ENCODE peak calls at places on chromosomes 7 and 10, in nine cellular contexts. L is cardiac fibroblast; O is NCI-H82; B is HFF-Myc; J is activated T-cell treated with anti-CD3 and anti-CD28 coated beads for 48 hours; I is activated CD4-positive, CD25-positive, alpha-beta regulatory T cell; G is PC-3; M is GF-D8; T is IMR-90. P is an unnamed sample.
A peak's percentile ranks its signal among the peaks of the same experiment; 100 is the strongest.

GRCh38 chr7:140640060-140640611 is 477 bp downstream of the DENND2A start:
- DNase-seq in L (no peak), O (peak; percentile 61), B (no peak), J (no peak), I (no peak), G (peak; percentile 38), M (no peak), T (peak; percentile 50), P (no peak)

GRCh38 chr10:20399789-20400188 is 497.3 kb downstream of the NEBL start:
- DNase-seq in L (no peak), O (peak; percentile 45), B (no peak), J (no peak), I (no peak), G (no peak), M (no peak), T (no peak), P (no peak)

GRCh38 chr7:102404005-102404861 is 8.1 kb downstream of the PRKRIP1 start:
- DNase-seq in L (peak; percentile 73), O (peak; percentile 72), B (no peak), J (no peak), I (peak; percentile 7), G (peak; percentile 59), M (peak; percentile 42), T (peak; percentile 47), P (peak; percentile 51)

GRCh38 chr10:97024181-97025073 is 161.3 kb downstream of the SLIT1 start:
- DNase-seq in L (peak; percentile 80), O (no peak), B (no peak), J (no peak), I (no peak), G (peak; percentile 84), M (no peak), T (peak; percentile 93), P (no peak)

GRCh38 chr7:17986826-17987225 is 40.8 kb downstream of the PRPS1L1 start:
- DNase-seq in L (peak; percentile 87), O (no peak), B (peak; percentile 59), J (no peak), I (no peak), G (peak; percentile 89), M (no peak), T (peak; percentile 88), P (no peak)

GRCh38 chr7:118104812-118105441 is 79.0 kb upstream of the LSM8 start:
- DNase-seq in L (peak; percentile 31), O (peak; percentile 7), B (peak; percentile 4), J (no peak), I (no peak), G (peak; percentile 54), M (no peak), T (peak; percentile 40), P (no peak)

GRCh38 chr10:16367899-16368298 is 68.9 kb upstream of the PTER start:
- DNase-seq in L (no peak), O (no peak), B (no peak), J (no peak), I (no peak), G (no peak), M (no peak), T (no peak), P (no peak)

GRCh38 chr7:52696183-52696582 is 339.2 kb upstream of the POM121L12 start:
- DNase-seq in L (no peak), O (peak; percentile 84), B (no peak), J (no peak), I (no peak), G (no peak), M (no peak), T (no peak), P (no peak)

GRCh38 chr10:132197271-132198067 is 10.7 kb downstream of the DPYSL4 start:
- DNase-seq in L (no peak), O (no peak), B (no peak), J (no peak), I (no peak), G (no peak), M (no peak), T (no peak), P (no peak)

GRCh38 chr7:4931932-4932331 is 27.1 kb downstream of the MMD2 start:
- DNase-seq in L (no peak), O (no peak), B (no peak), J (no peak), I (no peak), G (peak; percentile 12), M (no peak), T (no peak), P (no peak)